ENCODE peak calls at places on chromosomes 6 and 20, in nine cellular contexts. Q is heart left ventricle; P is ureter; A is HTR-8/SVneo; H is stimulated activated naive CD8-positive, alpha-beta T cell treated with anti-CD3 and anti-CD28 coated beads, Interleukin-15, amount 100 ng/mL, for 72 hours; M is posterior vena cava; E is astrocyte of the cerebellum; K is activated T-helper 1 cell treated with Interleukin-2 at 50 U/mL for 16 hours; N is GM04504. V is an unnamed sample.

GRCh38 chr20:14434379-14435136 is 97.1 kb upstream of the FLRT3 start:
- DNase-seq in P (no peak), Q (no peak), M (no peak), A (no peak), H (no peak), N (no peak), E (no peak), K (no peak), V (no peak)

GRCh38 chr6:99836471-99836870 is 157.6 kb downstream of the MCHR2 start:
- DNase-seq in E (no peak), M (no peak), A (peak), P (no peak), K (no peak), Q (no peak), H (no peak), N (no peak), V (no peak)

GRCh38 chr20:53958240-53958639 is 112.2 kb downstream of the BCAS1 start:
- DNase-seq in H (no peak), A (no peak), Q (no peak), K (no peak), N (no peak), E (no peak), M (no peak), P (no peak), V (no peak)

GRCh38 chr20:15098351-15098750 is 760.9 kb upstream of the FLRT3 start:
- DNase-seq in K (no peak), N (no peak), A (no peak), M (no peak), H (no peak), E (no peak), P (no peak), Q (no peak), V (no peak)

GRCh38 chr6:134979142-134979541 is 29.2 kb upstream of the ALDH8A1 start:
- DNase-seq in K (no peak), E (no peak), Q (no peak), A (no peak), P (no peak), M (no peak), H (peak), N (no peak), V (no peak)

GRCh38 chr20:51132286-51132810 is 109.4 kb upstream of the KCNG1 start:
- DNase-seq in K (no peak), H (no peak), E (no peak), A (no peak), Q (no peak), M (no peak), P (peak), N (no peak), V (no peak)

GRCh38 chr6:41733707-41734665 is 1.4 kb downstream of the TFEB start:
- DNase-seq in P (peak), K (peak), E (no peak), H (peak), A (peak), N (peak), Q (peak), M (peak), V (peak)

GRCh38 chr6:81806793-81807565 is 54.5 kb upstream of the TENT5A start:
- DNase-seq in P (no peak), H (no peak), A (no peak), M (no peak), Q (no peak), E (no peak), K (no peak), N (no peak), V (no peak)

GRCh38 chr6:88380083-88380482 is 213.9 kb upstream of the CNR1 start:
- DNase-seq in E (peak), M (peak), P (no peak), K (no peak), N (peak), H (no peak), A (peak), Q (peak), V (no peak)

GRCh38 chr6:4637691-4638433 is 138.3 kb upstream of the CDYL start:
- DNase-seq in H (peak), P (no peak), M (no peak), K (no peak), N (peak), Q (no peak), A (peak), E (no peak), V (no peak)

GRCh38 chr6:31945507-31946369 is at the start of gene CFB:
- DNase-seq in E (peak), Q (peak), N (peak), H (no peak), M (peak), K (no peak), A (peak), P (peak), V (no peak)

GRCh38 chr6:7252390-7252789 is 60.6 kb downstream of the SSR1 start:
- DNase-seq in E (no peak), M (peak), K (no peak), N (no peak), P (no peak), A (no peak), H (no peak), Q (no peak), V (no peak)

GRCh38 chr6:2215342-2215741 is 30.1 kb downstream of the GMDS start:
- DNase-seq in E (peak), P (no peak), M (no peak), N (no peak), Q (no peak), H (no peak), A (no peak), K (no peak), V (no peak)

GRCh38 chr6:2129076-2129695 is 116.2 kb downstream of the GMDS start:
- DNase-seq in Q (no peak), E (no peak), M (no peak), K (no peak), N (no peak), H (peak), P (no peak), A (no peak), V (no peak)

GRCh38 chr20:63081831-63082230 is 75.1 kb upstream of the BHLHE23 start:
- DNase-seq in M (peak), K (no peak), H (no peak), P (no peak), A (no peak), E (no peak), N (no peak), Q (no peak), V (no peak)

GRCh38 chr6:157831424-157832249 is 8.6 kb downstream of the SNX9 start:
- DNase-seq in K (no peak), H (no peak), P (no peak), Q (no peak), M (no peak), A (no peak), E (peak), N (no peak), V (no peak)

GRCh38 chr6:137780447-137781034 is 86.5 kb upstream of the TNFAIP3 start:
- DNase-seq in K (no peak), A (no peak), E (no peak), Q (no peak), M (no peak), H (no peak), P (no peak), N (no peak), V (no peak)

GRCh38 chr6:117264487-117265424 is 602 bp upstream of the VGLL2 start:
- DNase-seq in Q (no peak), A (no peak), M (no peak), H (peak), P (no peak), K (no peak), E (no peak), N (no peak), V (no peak)

GRCh38 chr6:167827062-167827587 is 414 bp downstream of the AFDN start:
- DNase-seq in N (no peak), M (no peak), A (peak), H (peak), E (no peak), Q (peak), P (no peak), K (no peak), V (peak)

GRCh38 chr6:151070666-151071065 is 169.1 kb upstream of the AKAP12 start:
- DNase-seq in P (peak), A (no peak), H (no peak), K (no peak), Q (no peak), M (no peak), N (no peak), E (no peak), V (no peak)

GRCh38 chr6:79134699-79135474 is 56.8 kb upstream of the PHIP start:
- DNase-seq in H (no peak), Q (no peak), N (no peak), K (no peak), M (no peak), P (no peak), A (no peak), E (no peak), V (no peak)

GRCh38 chr6:149212202-149212601 is 105.3 kb upstream of the TAB2 start:
- DNase-seq in H (no peak), Q (no peak), N (no peak), K (no peak), A (no peak), P (no peak), E (no peak), M (no peak), V (no peak)

GRCh38 chr6:25512560-25512959 is 139.5 kb upstream of the SCGN start:
- DNase-seq in M (no peak), A (no peak), H (no peak), P (no peak), Q (no peak), K (no peak), N (no peak), E (no peak), V (no peak)

GRCh38 chr6:11263185-11263817 is 30.8 kb upstream of the NEDD9 start:
- DNase-seq in K (no peak), Q (peak), M (peak), H (no peak), P (peak), A (peak), E (peak), N (peak), V (peak)

GRCh38 chr6:32114853-32115252 is 5.7 kb upstream of the TNXB start:
- DNase-seq in Q (no peak), N (peak), A (peak), K (no peak), P (no peak), H (no peak), M (no peak), E (no peak), V (no peak)

GRCh38 chr20:61589055-61589385 is 337.0 kb downstream of the CDH4 start:
- DNase-seq in E (peak), N (peak), H (no peak), Q (no peak), M (no peak), P (no peak), K (no peak), A (peak), V (peak)

GRCh38 chr20:9270831-9271230 is 201.9 kb downstream of the PLCB4 start:
- DNase-seq in A (no peak), K (no peak), Q (no peak), E (no peak), H (no peak), P (no peak), N (peak), M (no peak), V (peak)

GRCh38 chr6:166936079-166936787 is 20.1 kb downstream of the RNASET2 start:
- DNase-seq in Q (no peak), N (no peak), A (no peak), M (no peak), E (no peak), H (no peak), K (no peak), P (no peak), V (no peak)

GRCh38 chr6:5672581-5673011 is 334.1 kb downstream of the NRN1 start:
- DNase-seq in A (peak), H (no peak), K (no peak), N (peak), E (peak), M (no peak), Q (no peak), P (peak), V (peak)

GRCh38 chr20:13274311-13274965 is 53.4 kb downstream of the ISM1 start:
- DNase-seq in H (no peak), K (no peak), P (no peak), E (no peak), Q (no peak), M (no peak), N (no peak), A (no peak), V (no peak)

GRCh38 chr6:131116755-131117360 is 18.4 kb upstream of the AKAP7 start:
- DNase-seq in E (peak), N (peak), Q (no peak), P (no peak), H (no peak), M (no peak), K (no peak), A (peak), V (peak)

GRCh38 chr20:57986776-57987175 is 241.7 kb downstream of the ANKRD60 start:
- DNase-seq in N (no peak), M (no peak), A (no peak), H (no peak), E (no peak), K (no peak), P (no peak), Q (no peak), V (no peak)

GRCh38 chr6:71982385-71982784 is 96.0 kb downstream of the RIMS1 start:
- DNase-seq in H (no peak), E (no peak), K (no peak), N (peak), M (no peak), Q (no peak), P (no peak), A (no peak), V (no peak)

GRCh38 chr6:30876039-30876730 is 8.1 kb upstream of the DDR1 start:
- DNase-seq in H (no peak), M (no peak), N (peak), A (no peak), Q (no peak), P (peak), K (no peak), E (peak), V (peak)

GRCh38 chr6:91633374-91634184 is 1046.7 kb upstream of the MAP3K7 start:
- DNase-seq in M (no peak), E (no peak), N (no peak), H (no peak), P (no peak), A (no peak), Q (no peak), K (no peak), V (no peak)

GRCh38 chr6:169371344-169372144 is 117.9 kb upstream of the THBS2 start:
- DNase-seq in H (no peak), A (peak), M (peak), Q (no peak), E (no peak), N (no peak), P (no peak), K (no peak), V (peak)

GRCh38 chr6:83868639-83869038 is 9.2 kb downstream of the CYB5R4 start:
- DNase-seq in A (peak), N (peak), M (no peak), K (no peak), E (no peak), H (no peak), P (no peak), Q (no peak), V (no peak)

GRCh38 chr20:55348201-55348600 is 657.1 kb downstream of the CBLN4 start:
- DNase-seq in P (no peak), N (no peak), M (no peak), H (no peak), K (no peak), E (no peak), A (no peak), Q (no peak), V (no peak)

GRCh38 chr6:28353981-28354676 is 4.4 kb downstream of the ZKSCAN3 start:
- DNase-seq in N (no peak), E (no peak), K (no peak), M (no peak), H (no peak), P (peak), Q (peak), A (no peak), V (no peak)